ENCODE peak calls at places on chromosomes 7 and 10, in nine cellular contexts. G, O, K, T, B, A, Q, M and D are unnamed samples.
A peak's percentile ranks its signal among the peaks of the same experiment; 100 is the strongest.

GRCh38 chr7:77426521-77427051 is 10.4 kb upstream of the GSAP start:
- DNase-seq in G (no peak), K (no peak), A (no peak), B (no peak), Q (no peak), M (no peak), O (no peak), T (peak; percentile 34), D (peak; percentile 49)

GRCh38 chr10:42864575-42864974 is 82.0 kb downstream of the BMS1 start:
- DNase-seq in G (no peak), K (no peak), A (no peak), M (no peak), O (no peak), Q (no peak), T (no peak), B (no peak), D (no peak)

GRCh38 chr10:86401588-86402282 is 35.1 kb upstream of the GRID1 start:
- DNase-seq in M (peak; percentile 70), O (peak; percentile 32), G (no peak), K (peak; percentile 35), Q (no peak), A (no peak), T (peak; percentile 13), B (no peak), D (no peak)

GRCh38 chr7:32427769-32428291 is 62.4 kb downstream of the LSM5 start:
- DNase-seq in O (peak; percentile 34), B (peak; percentile 72), G (peak; percentile 56), A (peak; percentile 35), M (peak; percentile 79), Q (peak; percentile 28), K (peak; percentile 70), T (peak; percentile 70), D (peak; percentile 87)

GRCh38 chr7:22647451-22648257 is 79.3 kb upstream of the IL6 start:
- DNase-seq in A (no peak), K (no peak), M (no peak), B (no peak), G (no peak), O (no peak), Q (no peak), T (peak; percentile 54), D (peak; percentile 48)

GRCh38 chr7:40969641-40970040 is 733.2 kb downstream of the INHBA start:
- DNase-seq in M (no peak), O (no peak), Q (no peak), G (no peak), A (no peak), K (no peak), B (no peak), T (no peak), D (no peak)

GRCh38 chr7:1675673-1676549 is 5.8 kb downstream of the ELFN1 start:
- DNase-seq in T (no peak), Q (peak; percentile 14), M (peak; percentile 53), G (no peak), O (no peak), A (no peak), K (no peak), B (no peak), D (no peak)

GRCh38 chr7:7127773-7128172 is 54.6 kb upstream of the C1GALT1 start:
- DNase-seq in Q (no peak), K (no peak), T (no peak), G (no peak), A (no peak), O (no peak), B (no peak), M (no peak), D (no peak)

GRCh38 chr10:16259726-16260125 is 177.1 kb upstream of the PTER start:
- DNase-seq in G (no peak), K (no peak), M (no peak), T (no peak), A (no peak), Q (no peak), O (no peak), B (no peak), D (no peak)

GRCh38 chr10:13942030-13942429 is 355.3 kb downstream of the PRPF18 start:
- DNase-seq in A (no peak), K (peak; percentile 7), B (no peak), Q (no peak), M (no peak), G (no peak), O (no peak), T (no peak), D (no peak)

GRCh38 chr10:123998197-123999141 is 94.9 kb downstream of the CHST15 start:
- DNase-seq in K (no peak), B (no peak), O (no peak), G (no peak), A (no peak), M (no peak), Q (no peak), T (no peak), D (no peak)

GRCh38 chr10:117955171-117955570 is 91.6 kb downstream of the RAB11FIP2 start:
- DNase-seq in K (no peak), A (no peak), M (no peak), G (no peak), T (peak; percentile 69), O (no peak), Q (no peak), B (no peak), D (no peak)

GRCh38 chr7:73618538-73618937 is 5.8 kb downstream of the MLXIPL start:
- DNase-seq in A (no peak), O (no peak), M (no peak), G (no peak), T (no peak), Q (no peak), B (no peak), K (no peak), D (no peak)

GRCh38 chr10:84204610-84205009 is 10.3 kb downstream of the CDHR1 start:
- DNase-seq in A (no peak), M (peak; percentile 55), B (no peak), O (no peak), K (no peak), G (no peak), Q (no peak), T (no peak), D (no peak)

GRCh38 chr7:7576344-7576743 is 9.7 kb downstream of the MIOS start:
- DNase-seq in A (no peak), O (no peak), M (no peak), K (no peak), Q (no peak), T (no peak), B (no peak), G (no peak), D (no peak)

GRCh38 chr7:151045262-151045661 is 3.1 kb upstream of the ASIC3 start:
- DNase-seq in A (no peak), B (no peak), K (no peak), T (no peak), Q (no peak), G (no peak), M (no peak), O (no peak), D (no peak)

GRCh38 chr10:7436490-7437100 is 25.8 kb upstream of the SFMBT2 start:
- DNase-seq in Q (no peak), G (no peak), B (peak; percentile 15), M (no peak), A (no peak), K (no peak), T (no peak), O (no peak), D (no peak)

GRCh38 chr7:70838292-70838907 is 293.5 kb upstream of the GALNT17 start:
- DNase-seq in K (no peak), A (no peak), O (no peak), B (no peak), M (no peak), G (no peak), T (no peak), Q (no peak), D (no peak)